ENCODE peak calls at places on chromosomes 6 and 20, in seven cellular contexts. One of them, this sample, is unnamed.
A peak's percentile ranks its signal among the peaks of the same experiment; 100 is the strongest.

GRCh38 chr6:13302751-13303667 is 25.3 kb downstream of the TBC1D7 start:
- DNase-seq in astrocyte of the spinal cord: peak; percentile 90
- DNase-seq in PC-3: peak; percentile 95
- DNase-seq in MCF 10A: peak; percentile 97
- DNase-seq in fibroblast of mammary gland: peak; percentile 99
- DNase-seq in cardiac muscle cell: peak; percentile 99
- DNase-seq in hepatocyte: peak; percentile 68
- DNase-seq in this sample: peak; percentile 73

GRCh38 chr6:20991910-20992309 is 457.7 kb downstream of the CDKAL1 start:
- DNase-seq in astrocyte of the spinal cord: no peak
- DNase-seq in PC-3: no peak
- DNase-seq in MCF 10A: peak; percentile 12
- DNase-seq in fibroblast of mammary gland: peak; percentile 12
- DNase-seq in cardiac muscle cell: peak; percentile 39
- DNase-seq in hepatocyte: no peak
- DNase-seq in this sample: no peak

GRCh38 chr6:100453701-100454521 is 10.8 kb downstream of the SIM1 start:
- DNase-seq in astrocyte of the spinal cord: no peak
- DNase-seq in PC-3: peak; percentile 26
- DNase-seq in MCF 10A: no peak
- DNase-seq in fibroblast of mammary gland: no peak
- DNase-seq in cardiac muscle cell: no peak
- DNase-seq in hepatocyte: no peak
- DNase-seq in this sample: peak; percentile 21

GRCh38 chr6:113674075-113674474 is 183.1 kb upstream of the MARCKS start:
- DNase-seq in astrocyte of the spinal cord: no peak
- DNase-seq in PC-3: no peak
- DNase-seq in MCF 10A: no peak
- DNase-seq in fibroblast of mammary gland: no peak
- DNase-seq in cardiac muscle cell: no peak
- DNase-seq in hepatocyte: no peak
- DNase-seq in this sample: no peak

GRCh38 chr6:114827135-114827534 is 484.3 kb upstream of the HS3ST5 start:
- DNase-seq in astrocyte of the spinal cord: no peak
- DNase-seq in PC-3: no peak
- DNase-seq in MCF 10A: no peak
- DNase-seq in fibroblast of mammary gland: no peak
- DNase-seq in cardiac muscle cell: no peak
- DNase-seq in hepatocyte: no peak
- DNase-seq in this sample: no peak

GRCh38 chr6:137148291-137149076 is 25.0 kb downstream of the IL22RA2 start:
- DNase-seq in astrocyte of the spinal cord: no peak
- DNase-seq in PC-3: peak; percentile 13
- DNase-seq in MCF 10A: peak; percentile 93
- DNase-seq in fibroblast of mammary gland: peak; percentile 94
- DNase-seq in cardiac muscle cell: peak; percentile 57
- DNase-seq in hepatocyte: peak; percentile 14
- DNase-seq in this sample: no peak

GRCh38 chr6:137989696-137990095 is 117.5 kb downstream of the PERP start:
- DNase-seq in astrocyte of the spinal cord: no peak
- DNase-seq in PC-3: no peak
- DNase-seq in MCF 10A: no peak
- DNase-seq in fibroblast of mammary gland: no peak
- DNase-seq in cardiac muscle cell: no peak
- DNase-seq in hepatocyte: no peak
- DNase-seq in this sample: no peak

GRCh38 chr20:29325304-29325640 is 1932.2 kb upstream of the DEFB115 start:
- DNase-seq in astrocyte of the spinal cord: no peak
- DNase-seq in PC-3: no peak
- DNase-seq in MCF 10A: no peak
- DNase-seq in fibroblast of mammary gland: no peak
- DNase-seq in cardiac muscle cell: no peak
- DNase-seq in hepatocyte: no peak
- DNase-seq in this sample: no peak

GRCh38 chr6:3001773-3002293 is 2.1 kb downstream of the NQO2 start:
- DNase-seq in astrocyte of the spinal cord: peak; percentile 63
- DNase-seq in PC-3: peak; percentile 89
- DNase-seq in MCF 10A: peak; percentile 85
- DNase-seq in fibroblast of mammary gland: peak; percentile 83
- DNase-seq in cardiac muscle cell: peak; percentile 81
- DNase-seq in hepatocyte: peak; percentile 55
- DNase-seq in this sample: peak; percentile 68

GRCh38 chr20:50504231-50504823 is 5.9 kb upstream of the PTPN1 start:
- DNase-seq in astrocyte of the spinal cord: no peak
- DNase-seq in PC-3: no peak
- DNase-seq in MCF 10A: no peak
- DNase-seq in fibroblast of mammary gland: peak; percentile 73
- DNase-seq in cardiac muscle cell: peak; percentile 42
- DNase-seq in hepatocyte: no peak
- DNase-seq in this sample: no peak
- TF ChIP-seq CTCF in astrocyte of the spinal cord: peak; percentile 24
- TF ChIP-seq CTCF in PC-3: peak; percentile 39
- TF ChIP-seq CTCF in MCF 10A: no peak
- TF ChIP-seq CTCF in fibroblast of mammary gland: peak; percentile 15
- TF ChIP-seq CTCF in cardiac muscle cell: no peak
- TF ChIP-seq CTCF in hepatocyte: no peak
- TF ChIP-seq CTCF in this sample: peak; percentile 29

GRCh38 chr20:15799871-15800270 is 773.4 kb downstream of the KIF16B start:
- DNase-seq in astrocyte of the spinal cord: peak; percentile 10
- DNase-seq in PC-3: peak; percentile 79
- DNase-seq in MCF 10A: peak; percentile 59
- DNase-seq in fibroblast of mammary gland: peak; percentile 78
- DNase-seq in cardiac muscle cell: peak; percentile 3
- DNase-seq in hepatocyte: no peak
- DNase-seq in this sample: no peak
- TF ChIP-seq CTCF in astrocyte of the spinal cord: no peak
- TF ChIP-seq CTCF in PC-3: no peak
- TF ChIP-seq CTCF in MCF 10A: no peak
- TF ChIP-seq CTCF in fibroblast of mammary gland: no peak
- TF ChIP-seq CTCF in cardiac muscle cell: no peak
- TF ChIP-seq CTCF in hepatocyte: no peak
- TF ChIP-seq CTCF in this sample: no peak

DNA sequence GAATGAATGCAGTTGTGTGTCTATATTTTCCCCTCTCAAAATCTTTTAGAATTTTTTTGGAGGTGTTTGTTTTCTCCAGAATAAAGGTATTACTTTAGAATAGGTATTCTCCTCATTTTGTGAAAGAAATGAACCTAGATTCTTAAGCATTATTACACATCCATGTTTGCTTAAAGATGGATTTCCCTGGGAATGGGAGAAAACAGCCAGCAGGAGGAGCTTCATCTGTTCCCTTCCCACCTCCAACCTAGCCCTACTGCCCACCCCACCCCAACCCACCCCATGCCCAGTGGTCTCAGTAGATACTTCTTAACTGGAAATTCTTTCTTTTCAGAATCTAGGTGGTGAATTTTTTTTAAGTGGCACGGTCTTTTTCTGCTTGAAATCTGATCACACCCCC is 127.8 kb downstream of the CD109 start:
- DNase-seq in astrocyte of the spinal cord: no peak
- DNase-seq in PC-3: no peak
- DNase-seq in MCF 10A: no peak
- DNase-seq in fibroblast of mammary gland: no peak
- DNase-seq in cardiac muscle cell: no peak
- DNase-seq in hepatocyte: no peak
- DNase-seq in this sample: no peak
- TF ChIP-seq CTCF in astrocyte of the spinal cord: no peak
- TF ChIP-seq CTCF in PC-3: no peak
- TF ChIP-seq CTCF in MCF 10A: no peak
- TF ChIP-seq CTCF in fibroblast of mammary gland: no peak
- TF ChIP-seq CTCF in cardiac muscle cell: no peak
- TF ChIP-seq CTCF in hepatocyte: no peak
- TF ChIP-seq CTCF in this sample: no peak

GRCh38 chr20:59751075-59751711 is 146.9 kb downstream of the PHACTR3 start:
- DNase-seq in astrocyte of the spinal cord: peak; percentile 5
- DNase-seq in PC-3: peak; percentile 73
- DNase-seq in MCF 10A: peak; percentile 56
- DNase-seq in fibroblast of mammary gland: peak; percentile 41
- DNase-seq in cardiac muscle cell: peak; percentile 62
- DNase-seq in hepatocyte: peak; percentile 78
- DNase-seq in this sample: peak; percentile 91
- TF ChIP-seq CTCF in astrocyte of the spinal cord: peak; percentile 52
- TF ChIP-seq CTCF in PC-3: peak; percentile 91
- TF ChIP-seq CTCF in MCF 10A: peak; percentile 88
- TF ChIP-seq CTCF in fibroblast of mammary gland: peak; percentile 58
- TF ChIP-seq CTCF in cardiac muscle cell: peak; percentile 70
- TF ChIP-seq CTCF in hepatocyte: peak; percentile 77
- TF ChIP-seq CTCF in this sample: peak; percentile 86

DNA sequence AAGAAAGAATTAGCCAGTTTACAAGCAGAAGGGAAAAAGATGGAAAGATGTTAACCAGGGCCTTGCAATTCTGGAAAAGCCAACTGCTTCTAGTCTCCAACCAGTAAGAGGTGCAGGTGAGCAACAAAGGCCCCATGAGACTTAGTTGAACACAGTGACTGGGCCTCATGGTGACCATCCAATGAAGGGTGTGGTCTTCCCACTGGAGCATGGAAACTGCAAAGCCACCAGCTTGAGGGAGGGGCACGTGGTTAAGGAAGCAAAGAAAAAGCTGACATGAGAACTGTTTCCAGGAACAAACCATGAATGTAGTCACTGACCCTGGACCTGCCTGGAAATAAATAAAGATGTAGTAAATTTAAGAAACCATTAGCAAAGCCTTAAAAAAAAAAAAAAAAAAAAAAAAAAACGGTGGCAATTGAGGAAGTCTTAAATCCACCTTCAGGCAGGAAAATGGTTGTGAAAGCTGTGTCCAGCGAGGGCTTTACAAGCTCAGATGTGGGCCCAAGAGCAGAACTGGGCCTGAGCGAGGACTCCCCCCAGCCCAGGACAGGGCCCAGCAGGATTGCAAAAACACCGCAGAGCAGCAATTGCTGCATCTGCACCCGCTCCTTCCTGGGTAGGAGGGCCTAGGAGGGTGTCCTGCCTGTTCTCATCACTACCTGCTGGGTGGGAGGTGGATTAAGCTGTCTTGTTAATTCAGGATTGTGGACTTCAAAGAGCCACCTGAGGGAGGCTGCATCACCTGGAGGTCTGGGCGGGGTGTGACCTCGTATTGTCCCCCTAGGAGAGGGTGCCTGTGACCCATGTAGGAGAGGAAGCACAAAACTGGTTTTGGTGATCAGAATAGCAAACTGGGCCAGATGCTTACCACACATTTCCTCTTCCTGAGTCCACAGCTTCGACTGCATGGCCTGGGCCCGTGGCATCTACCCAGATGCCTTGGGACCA is 10.3 kb downstream of the GFRA4 start:
- DNase-seq in astrocyte of the spinal cord: no peak
- DNase-seq in PC-3: no peak
- DNase-seq in MCF 10A: no peak
- DNase-seq in fibroblast of mammary gland: no peak
- DNase-seq in cardiac muscle cell: no peak
- DNase-seq in hepatocyte: no peak
- DNase-seq in this sample: no peak
- TF ChIP-seq CTCF in astrocyte of the spinal cord: no peak
- TF ChIP-seq CTCF in PC-3: no peak
- TF ChIP-seq CTCF in MCF 10A: no peak
- TF ChIP-seq CTCF in fibroblast of mammary gland: no peak
- TF ChIP-seq CTCF in cardiac muscle cell: no peak
- TF ChIP-seq CTCF in hepatocyte: no peak
- TF ChIP-seq CTCF in this sample: no peak

GRCh38 chr20:56899495-56899894 is 270.4 kb downstream of the TFAP2C start:
- DNase-seq in astrocyte of the spinal cord: no peak
- DNase-seq in PC-3: no peak
- DNase-seq in MCF 10A: no peak
- DNase-seq in fibroblast of mammary gland: no peak
- DNase-seq in cardiac muscle cell: no peak
- DNase-seq in hepatocyte: no peak
- DNase-seq in this sample: no peak
- TF ChIP-seq CTCF in astrocyte of the spinal cord: no peak
- TF ChIP-seq CTCF in PC-3: no peak
- TF ChIP-seq CTCF in MCF 10A: no peak
- TF ChIP-seq CTCF in fibroblast of mammary gland: no peak
- TF ChIP-seq CTCF in cardiac muscle cell: no peak
- TF ChIP-seq CTCF in hepatocyte: no peak
- TF ChIP-seq CTCF in this sample: no peak

GRCh38 chr6:35258336-35258735 is 1.2 kb upstream of the ZNF76 start:
- DNase-seq in astrocyte of the spinal cord: no peak
- DNase-seq in PC-3: no peak
- DNase-seq in MCF 10A: no peak
- DNase-seq in fibroblast of mammary gland: no peak
- DNase-seq in cardiac muscle cell: no peak
- DNase-seq in hepatocyte: no peak
- DNase-seq in this sample: no peak

GRCh38 chr6:35259946-35260626 is 551 bp downstream of the ZNF76 start:
- DNase-seq in astrocyte of the spinal cord: peak; percentile 18
- DNase-seq in PC-3: peak; percentile 44
- DNase-seq in MCF 10A: peak; percentile 65
- DNase-seq in fibroblast of mammary gland: peak; percentile 23
- DNase-seq in cardiac muscle cell: peak; percentile 64
- DNase-seq in hepatocyte: peak; percentile 80
- DNase-seq in this sample: peak; percentile 88

GRCh38 chr6:35259194-35259945 is at the start of gene ZNF76:
- DNase-seq in astrocyte of the spinal cord: peak; percentile 98
- DNase-seq in PC-3: peak; percentile 99
- DNase-seq in MCF 10A: peak; percentile 97
- DNase-seq in fibroblast of mammary gland: peak; percentile 95
- DNase-seq in cardiac muscle cell: peak; percentile 98
- DNase-seq in hepatocyte: peak; percentile 99
- DNase-seq in this sample: peak; percentile 98

GRCh38 chr6:35260642-35261570 is 1.4 kb downstream of the ZNF76 start:
- DNase-seq in astrocyte of the spinal cord: no peak
- DNase-seq in PC-3: no peak
- DNase-seq in MCF 10A: no peak
- DNase-seq in fibroblast of mammary gland: peak; percentile 8
- DNase-seq in cardiac muscle cell: peak; percentile 8
- DNase-seq in hepatocyte: no peak
- DNase-seq in this sample: no peak

GRCh38 chr6:35258858-35259193 is 709 bp upstream of the ZNF76 start:
- DNase-seq in astrocyte of the spinal cord: peak; percentile 72
- DNase-seq in PC-3: no peak
- DNase-seq in MCF 10A: no peak
- DNase-seq in fibroblast of mammary gland: peak; percentile 54
- DNase-seq in cardiac muscle cell: peak; percentile 62
- DNase-seq in hepatocyte: peak; percentile 69
- DNase-seq in this sample: peak; percentile 63
- TF ChIP-seq CTCF in astrocyte of the spinal cord: peak; percentile 11
- TF ChIP-seq CTCF in PC-3: peak; percentile 19
- TF ChIP-seq CTCF in MCF 10A: no peak
- TF ChIP-seq CTCF in fibroblast of mammary gland: peak; percentile 18
- TF ChIP-seq CTCF in cardiac muscle cell: peak; percentile 23
- TF ChIP-seq CTCF in hepatocyte: peak; percentile 18
- TF ChIP-seq CTCF in this sample: no peak